ENCODE peak calls at places on chromosomes 6 and 20, in four cellular contexts. H, Q, X and D are unnamed samples.

GRCh38 chr20:32168184-32168910 is 39.2 kb downstream of the PLAGL2 start:
- DNase-seq in Q (peak; percentile 58), X (peak; percentile 91), H (peak; percentile 13), D (no peak)

GRCh38 chr6:33622456-33623431 is 1.6 kb downstream of the ITPR3 start:
- DNase-seq in X (no peak), H (peak; percentile 67), Q (no peak), D (peak; percentile 76)

GRCh38 chr20:54475334-54476287 is at the start of gene DOK5:
- DNase-seq in H (peak; percentile 71), Q (peak; percentile 12), X (peak; percentile 80), D (peak; percentile 3)

GRCh38 chr20:46099491-46100287 is 9.9 kb upstream of the NCOA5 start:
- DNase-seq in Q (no peak), H (peak; percentile 27), X (peak; percentile 76), D (peak; percentile 9)

GRCh38 chr6:5088780-5089179 is 3.6 kb downstream of the PPP1R3G start:
- DNase-seq in X (no peak), Q (no peak), H (no peak), D (no peak)

GRCh38 chr6:113959235-113959634 is 11.7 kb downstream of the HDAC2 start:
- DNase-seq in H (no peak), Q (no peak), X (no peak), D (no peak)

GRCh38 chr6:168650686-168651085 is 209.7 kb downstream of the SMOC2 start:
- DNase-seq in Q (no peak), X (no peak), H (no peak), D (no peak)

GRCh38 chr6:5435449-5435848 is 174.1 kb downstream of the FARS2 start:
- DNase-seq in H (peak; percentile 91), Q (peak; percentile 86), X (no peak), D (no peak)

GRCh38 chr20:290081-290831 is at the start of gene C20orf96:
- DNase-seq in X (peak; percentile 96), H (peak; percentile 97), Q (peak; percentile 92), D (peak; percentile 84)

GRCh38 chr20:35870541-35871307 is 83.6 kb downstream of the SCAND1 start:
- DNase-seq in H (peak; percentile 46), X (no peak), Q (no peak), D (no peak)

GRCh38 chr6:36607782-36608386 is 13.7 kb downstream of the SRSF3 start:
- DNase-seq in X (no peak), Q (no peak), H (no peak), D (peak; percentile 93)

GRCh38 chr20:46362931-46363872 is 43.2 kb downstream of the ELMO2 start:
- DNase-seq in X (no peak), Q (no peak), H (peak; percentile 37), D (no peak)

GRCh38 chr20:47502801-47503239 is 1.1 kb downstream of the NCOA3 start:
- DNase-seq in X (peak; percentile 44), H (peak; percentile 76), Q (peak; percentile 62), D (peak; percentile 50)

GRCh38 chr6:33742092-33742491 is 4.6 kb downstream of the IP6K3 start:
- DNase-seq in X (no peak), H (peak; percentile 65), Q (no peak), D (no peak)

GRCh38 chr6:153121311-153121710 is 9.8 kb downstream of the RGS17 start:
- DNase-seq in X (no peak), Q (no peak), H (peak; percentile 12), D (no peak)

GRCh38 chr6:81003894-81004293 is 748.6 kb downstream of the TENT5A start:
- DNase-seq in Q (no peak), H (no peak), X (no peak), D (no peak)

GRCh38 chr20:43832961-43833360 is 81.7 kb upstream of the TOX2 start:
- DNase-seq in H (no peak), X (no peak), Q (no peak), D (no peak)

GRCh38 chr6:45794465-45794864 is 221.2 kb downstream of the CLIC5 start:
- DNase-seq in Q (no peak), X (no peak), H (no peak), D (no peak)

GRCh38 chr6:71248306-71248705 is 40.3 kb upstream of the OGFRL1 start:
- DNase-seq in X (peak; percentile 41), H (peak; percentile 85), Q (peak; percentile 75), D (peak; percentile 57)

GRCh38 chr20:33995053-33995816 is 1.5 kb downstream of the RALY start:
- DNase-seq in Q (no peak), H (peak; percentile 60), X (no peak), D (peak; percentile 14)

GRCh38 chr6:100353276-100354015 is 111.3 kb downstream of the SIM1 start:
- DNase-seq in H (peak; percentile 66), X (no peak), Q (peak; percentile 70), D (peak; percentile 32)

GRCh38 chr6:142740449-142740848 is 204.5 kb downstream of the HIVEP2 start:
- DNase-seq in X (no peak), Q (no peak), H (peak; percentile 56), D (peak; percentile 27)

GRCh38 chr20:51584737-51585136 is 42.2 kb upstream of the NFATC2 start:
- DNase-seq in Q (no peak), H (no peak), X (no peak), D (no peak)

GRCh38 chr6:49909508-49910047 is 43.2 kb upstream of the CRISP1 start:
- DNase-seq in Q (no peak), X (no peak), H (no peak), D (no peak)

DNA sequence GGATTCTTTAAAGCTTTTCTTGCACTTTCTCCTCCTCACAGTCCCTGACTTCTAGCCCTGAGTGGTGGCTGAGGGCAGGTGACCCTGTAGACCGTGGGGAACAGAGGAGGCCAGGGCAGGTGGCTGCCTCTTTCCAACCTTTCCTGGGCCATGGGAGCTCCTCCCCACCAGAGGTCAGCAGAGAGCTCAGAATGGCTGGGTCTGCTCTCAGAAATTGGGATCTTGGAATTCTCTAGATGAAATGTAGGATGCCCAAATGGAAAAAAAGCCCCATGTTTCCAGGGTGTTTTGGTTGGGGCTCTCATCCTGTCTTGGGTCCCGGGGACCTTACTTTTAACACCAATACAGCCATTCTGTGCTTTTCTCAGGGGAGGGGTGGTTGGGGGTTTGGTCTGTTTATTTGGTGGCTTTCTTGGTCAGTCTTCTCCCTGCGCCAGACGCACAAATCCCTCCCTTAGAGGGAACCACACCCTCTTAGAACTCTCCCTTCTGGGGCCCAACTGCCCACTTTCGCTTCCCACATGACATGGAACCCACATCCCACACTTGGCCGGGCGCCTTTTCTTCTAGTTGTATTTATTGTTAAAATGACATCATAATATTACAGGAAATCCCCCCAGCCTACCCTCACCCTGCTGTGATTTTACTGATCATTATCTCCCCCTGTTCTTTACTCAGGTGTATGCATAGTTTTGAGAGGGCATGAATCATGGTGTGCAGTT is 17.9 kb downstream of the GNAS start:
- DNase-seq in X (peak; percentile 90), Q (peak; percentile 47), H (peak; percentile 71), D (peak; percentile 35)
- H3K4me2 ChIP-seq in X (no peak overlapping the region), Q (no peak overlapping the region), H (no peak overlapping the region), D (no peak overlapping the region)

DNA sequence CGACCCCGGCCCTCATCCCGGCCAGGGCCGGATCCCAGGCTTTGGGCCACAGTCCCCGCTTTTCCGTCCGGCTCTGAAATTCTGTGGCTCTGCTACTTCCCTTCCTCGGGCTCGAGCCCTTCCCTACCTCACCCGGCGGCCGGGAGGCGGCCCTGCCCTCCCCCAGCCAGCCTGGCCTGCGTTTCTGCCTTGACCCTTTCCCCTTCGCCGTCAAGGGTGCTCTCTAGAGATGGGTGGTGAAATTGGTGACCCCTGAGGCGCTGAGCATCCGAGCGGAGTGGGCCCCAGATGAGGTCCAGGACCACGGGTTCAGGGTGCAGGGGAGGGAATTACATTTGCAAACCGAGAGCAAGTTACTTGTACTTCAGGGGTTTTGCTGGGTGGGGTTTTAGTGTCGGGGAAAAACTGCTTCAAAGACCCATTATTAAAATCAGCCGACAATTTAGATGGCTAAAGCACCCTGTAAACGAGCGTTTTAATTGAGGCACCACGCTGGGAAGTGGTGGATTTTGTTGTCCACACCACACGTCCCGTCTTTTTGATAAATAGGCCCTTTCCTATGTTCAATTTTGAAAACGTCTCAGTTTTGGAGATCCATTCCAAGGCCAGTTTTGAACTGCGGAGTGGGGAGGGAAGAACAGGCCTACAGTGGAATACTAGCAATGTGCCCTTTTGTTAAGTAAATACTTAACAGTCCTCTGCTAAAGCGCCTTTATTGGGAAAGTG is 9.9 kb downstream of the TFAP2A start:
- DNase-seq in H (no peak), X (peak; percentile 60), Q (no peak), D (no peak)
- H3K27ac ChIP-seq in H (peak overlapping the region; percentile 67), X (peak overlapping the region; percentile 21), Q (peak overlapping the region; percentile 41), D (peak overlapping the region; percentile 90)

DNA sequence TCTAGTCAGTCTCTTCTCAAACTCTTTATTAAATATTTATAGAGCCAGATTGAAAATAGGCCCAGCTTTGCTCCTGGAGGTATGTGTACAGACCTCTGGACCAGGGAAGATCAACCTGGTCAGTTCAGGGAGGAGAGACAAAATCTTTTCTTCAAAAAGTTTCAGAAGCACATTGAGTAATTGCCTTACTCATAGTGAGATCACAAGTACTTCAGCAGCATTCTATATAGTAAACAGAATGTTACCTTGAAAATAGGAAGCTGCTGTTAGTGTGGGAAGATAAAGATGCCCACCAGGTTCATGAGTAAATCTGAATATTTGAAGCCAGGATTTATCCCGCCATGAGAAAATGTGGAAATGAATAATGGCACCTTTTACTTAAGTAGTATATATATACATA is 665.9 kb upstream of the CITED2 start:
- DNase-seq in Q (peak; percentile 71), H (peak; percentile 59), X (no peak), D (peak; percentile 71)
- H3K4me2 ChIP-seq in Q (no peak overlapping the region), H (no peak overlapping the region), X (no peak overlapping the region), D (no peak overlapping the region)

DNA sequence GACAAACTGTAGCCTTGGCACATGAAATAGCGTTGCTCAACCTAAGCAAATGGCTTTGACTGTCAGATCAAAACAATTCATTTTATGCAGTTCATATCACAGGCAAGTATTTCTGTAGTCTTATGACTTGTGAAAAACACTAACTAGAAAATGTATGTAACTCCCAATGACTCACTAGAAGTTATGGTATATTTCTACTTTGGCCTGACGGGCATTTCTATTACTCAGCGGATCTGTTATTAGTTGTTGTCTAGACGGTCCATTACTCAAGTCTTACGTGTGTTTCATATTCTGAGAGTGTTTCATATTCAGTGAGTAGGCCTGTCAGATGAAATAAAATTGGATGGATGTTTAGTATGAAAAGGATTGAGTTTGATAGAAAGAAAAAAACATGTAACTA is 880.9 kb downstream of the PRIM2 start:
- DNase-seq in Q (no peak), H (peak; percentile 74), X (no peak), D (peak; percentile 60)
- H3K27ac ChIP-seq in Q (no peak overlapping the region), H (peak overlapping the region; percentile 63), X (no peak overlapping the region), D (no peak overlapping the region)

DNA sequence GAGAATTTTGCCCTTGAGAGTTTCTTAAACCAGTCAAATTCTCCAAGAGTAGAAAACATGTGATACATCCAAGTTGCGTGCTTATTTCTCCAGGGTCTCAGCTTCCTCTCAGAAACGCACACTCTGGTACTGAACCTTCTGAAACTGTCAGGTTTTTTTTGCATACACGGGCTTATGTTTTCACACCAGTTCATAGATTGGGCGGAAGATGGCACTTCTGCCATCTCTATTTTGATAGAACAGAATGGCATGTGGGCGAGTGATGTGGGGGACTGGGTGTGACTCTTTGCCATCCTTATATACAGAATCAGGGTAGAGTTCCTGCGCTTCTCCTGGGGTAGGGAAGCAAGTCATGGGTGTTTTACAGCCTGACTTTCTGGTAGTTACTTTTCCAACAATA is 56.4 kb downstream of the ADTRP start:
- DNase-seq in Q (no peak), X (no peak), H (no peak), D (no peak)
- H3K4me2 ChIP-seq in Q (no peak overlapping the region), X (no peak overlapping the region), H (no peak overlapping the region), D (no peak overlapping the region)

DNA sequence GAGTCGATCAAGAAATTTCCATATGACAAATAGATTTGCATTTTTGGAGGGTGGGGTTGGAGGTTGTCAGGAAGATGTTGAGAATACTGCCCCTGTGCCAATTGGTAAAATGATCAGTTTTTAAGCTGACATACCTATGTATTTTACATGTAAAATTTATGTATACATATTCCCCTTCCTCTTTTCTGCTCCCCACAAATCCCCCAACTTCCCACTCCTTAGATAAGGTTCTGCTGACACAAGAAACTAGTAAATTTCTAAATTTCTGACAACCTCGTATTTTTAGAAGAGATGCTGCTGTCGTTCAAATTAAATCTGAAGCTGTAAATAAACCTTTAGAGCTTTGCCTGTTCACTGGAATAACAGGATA is 521.0 kb downstream of the CD83 start:
- DNase-seq in X (no peak), Q (no peak), H (no peak), D (no peak)
- H3K27ac ChIP-seq in X (peak overlapping the region; percentile 91), Q (no peak overlapping the region), H (no peak overlapping the region), D (no peak overlapping the region)